ENCODE peak calls at places on chromosomes 11 and 22, in six cellular contexts. R, X, K, B, D and N are unnamed samples.

GRCh38 chr11:110174645-110175310 is 81.6 kb downstream of the ZC3H12C start:
- DNase-seq in K (no peak), R (no peak), D (no peak), X (no peak), B (no peak), N (no peak)

GRCh38 chr22:35844886-35845285 is 127.2 kb downstream of the APOL5 start:
- DNase-seq in D (no peak), B (no peak), X (no peak), K (no peak), R (no peak), N (no peak)

GRCh38 chr22:19631899-19632670 is 82.2 kb upstream of the SEPTIN5 start:
- DNase-seq in D (peak; percentile 19), K (peak; percentile 40), B (no peak), X (peak; percentile 56), R (no peak), N (no peak)

GRCh38 chr11:58739725-58740430 is 8.1 kb upstream of the GLYAT start:
- DNase-seq in K (no peak), B (no peak), R (no peak), X (no peak), D (no peak), N (no peak)

GRCh38 chr11:45551181-45551580 is 114.2 kb downstream of the CHST1 start:
- DNase-seq in B (no peak), K (no peak), D (no peak), X (no peak), R (no peak), N (no peak)

GRCh38 chr11:105960252-105961245 is 61.5 kb downstream of the MSANTD4 start:
- DNase-seq in B (peak; percentile 61), K (no peak), R (peak; percentile 40), D (no peak), X (no peak), N (no peak)

GRCh38 chr11:117439256-117439655 is 111.6 kb downstream of the CEP164 start:
- DNase-seq in B (peak; percentile 74), D (no peak), K (no peak), X (no peak), R (peak; percentile 53), N (peak; percentile 51)

GRCh38 chr11:2933376-2934056 is 4.3 kb upstream of the PHLDA2 start:
- DNase-seq in B (peak; percentile 92), X (no peak), K (peak; percentile 74), D (peak; percentile 77), R (no peak), N (peak; percentile 91)

GRCh38 chr11:78654071-78654470 is 79.4 kb upstream of the NARS2 start:
- DNase-seq in K (no peak), B (no peak), R (no peak), D (no peak), X (no peak), N (no peak)

GRCh38 chr11:19777342-19778102 is 64.9 kb downstream of the NAV2 start:
- DNase-seq in K (no peak), R (no peak), X (no peak), B (no peak), D (no peak), N (no peak)

GRCh38 chr22:49810363-49811013 is 17.2 kb downstream of the BRD1 start:
- DNase-seq in D (no peak), X (no peak), R (no peak), K (no peak), B (no peak), N (no peak)

GRCh38 chr11:120057595-120058581 is 80.0 kb downstream of the TRIM29 start:
- DNase-seq in X (no peak), B (no peak), K (no peak), R (no peak), D (no peak), N (no peak)

GRCh38 chr11:61905067-61905696 is 12.2 kb downstream of the RAB3IL1 start:
- DNase-seq in B (no peak), X (no peak), D (no peak), K (no peak), R (no peak), N (no peak)